ENCODE peak calls at places on chromosomes 2 and 18, in seven cellular contexts. M is PC-9, B is tibial artery, T is tibial nerve, O is left lung, N is Peyer's patch, R is left ventricle myocardium inferior. U is an unnamed sample.

GRCh38 chr2:53334610-53335009 is 433.0 kb upstream of the CHAC2 start:
- DNase-seq in M (no peak), B (no peak), T (no peak), O (no peak), N (no peak), R (no peak), U (no peak)

GRCh38 chr18:48573632-48574293 is 34.9 kb downstream of the CTIF start:
- DNase-seq in M (no peak), B (no peak), T (no peak), O (no peak), N (no peak), R (no peak), U (no peak)

GRCh38 chr18:34131008-34131407 is 93.7 kb downstream of the NOL4 start:
- DNase-seq in M (no peak), B (no peak), T (no peak), O (no peak), N (no peak), R (no peak), U (no peak)

GRCh38 chr2:201203916-201204654 is 21.1 kb downstream of the CASP10 start:
- DNase-seq in M (no peak), B (no peak), T (no peak), O (no peak), N (no peak), R (no peak), U (no peak)

GRCh38 chr2:174615951-174616436 is 18.4 kb upstream of the WIPF1 start:
- DNase-seq in M (no peak), B (no peak), T (no peak), O (no peak), N (no peak), R (peak; percentile 33), U (peak; percentile 53)

GRCh38 chr2:83022631-83023210 is 1436.4 kb downstream of the SUCLG1 start:
- DNase-seq in M (no peak), B (no peak), T (no peak), O (no peak), N (no peak), R (no peak), U (no peak)

GRCh38 chr2:119749405-119750066 is 10.2 kb upstream of the PTPN4 start:
- DNase-seq in M (no peak), B (no peak), T (no peak), O (no peak), N (no peak), R (no peak), U (no peak)

GRCh38 chr2:157760949-157761348 is 115.2 kb downstream of the ACVR1 start:
- DNase-seq in M (no peak), B (no peak), T (no peak), O (no peak), N (no peak), R (no peak), U (no peak)

GRCh38 chr2:194443926-194444325 is 1213.1 kb upstream of the SLC39A10 start:
- DNase-seq in M (no peak), B (no peak), T (no peak), O (no peak), N (no peak), R (no peak), U (no peak)

GRCh38 chr2:218853766-218854165 is 5.8 kb upstream of the WNT6 start:
- DNase-seq in M (no peak), B (peak; percentile 33), T (no peak), O (no peak), N (no peak), R (no peak), U (no peak)

GRCh38 chr18:12422936-12423335 is 15.2 kb downstream of the PRELID3A start:
- DNase-seq in M (no peak), B (no peak), T (no peak), O (no peak), N (no peak), R (no peak), U (no peak)

GRCh38 chr2:71486881-71487640 is 33.7 kb downstream of the DYSF start:
- DNase-seq in M (no peak), B (no peak), T (no peak), O (no peak), N (peak; percentile 18), R (no peak), U (no peak)

GRCh38 chr2:135037831-135038230 is 9.4 kb downstream of the MAP3K19 start:
- DNase-seq in M (no peak), B (no peak), T (no peak), O (no peak), N (no peak), R (no peak), U (no peak)

GRCh38 chr2:100730290-100730868 is 89.6 kb upstream of the NPAS2 start:
- DNase-seq in M (peak; percentile 61), B (peak; percentile 76), T (no peak), O (peak; percentile 50), N (peak; percentile 78), R (peak; percentile 61), U (peak; percentile 75)

GRCh38 chr2:198596985-198597384 is 792.6 kb downstream of the PLCL1 start:
- DNase-seq in M (no peak), B (no peak), T (no peak), O (no peak), N (no peak), R (no peak), U (no peak)

GRCh38 chr2:3399829-3400228 is 20.3 kb downstream of the TRAPPC12 start:
- DNase-seq in M (no peak), B (no peak), T (no peak), O (no peak), N (no peak), R (peak; percentile 76), U (peak; percentile 72)

GRCh38 chr18:50272593-50272992 is 6.3 kb upstream of the CFAP53 start:
- DNase-seq in M (no peak), B (no peak), T (no peak), O (no peak), N (no peak), R (no peak), U (no peak)

GRCh38 chr2:229910147-229910831 is 11.5 kb downstream of the TRIP12 start:
- DNase-seq in M (no peak), B (no peak), T (no peak), O (no peak), N (no peak), R (no peak), U (no peak)

GRCh38 chr2:72548081-72548764 is 277.6 kb downstream of the EXOC6B start:
- DNase-seq in M (no peak), B (no peak), T (no peak), O (no peak), N (peak; percentile 50), R (no peak), U (no peak)

GRCh38 chr2:215796160-215796559 is 217.2 kb downstream of the MREG start:
- DNase-seq in M (peak; percentile 37), B (no peak), T (no peak), O (no peak), N (no peak), R (no peak), U (no peak)

GRCh38 chr2:199228887-199229819 is 228.6 kb downstream of the SATB2 start:
- DNase-seq in M (peak; percentile 50), B (no peak), T (no peak), O (no peak), N (no peak), R (no peak), U (no peak)

GRCh38 chr2:107927034-107927534 is 59.2 kb upstream of the SLC5A7 start:
- DNase-seq in M (no peak), B (no peak), T (no peak), O (no peak), N (no peak), R (no peak), U (no peak)

GRCh38 chr18:75635096-75635495 is 207.6 kb upstream of the SMIM21 start:
- DNase-seq in M (no peak), B (no peak), T (no peak), O (no peak), N (no peak), R (no peak), U (no peak)

GRCh38 chr2:85926931-85927527 is 38.2 kb upstream of the ST3GAL5 start:
- DNase-seq in M (peak; percentile 17), B (no peak), T (no peak), O (no peak), N (no peak), R (no peak), U (no peak)
- H3K4me1 ChIP-seq in M (peaks cover 82% of the 10 kb centered on the region), B (no peaks in the 10 kb centered on the region), T (peaks cover 6% of the 10 kb centered on the region), O (peaks cover 3% of the 10 kb centered on the region), N (peaks cover 7% of the 10 kb centered on the region), R (peaks cover 27% of the 10 kb centered on the region), U (peaks cover 6% of the 10 kb centered on the region)

DNA sequence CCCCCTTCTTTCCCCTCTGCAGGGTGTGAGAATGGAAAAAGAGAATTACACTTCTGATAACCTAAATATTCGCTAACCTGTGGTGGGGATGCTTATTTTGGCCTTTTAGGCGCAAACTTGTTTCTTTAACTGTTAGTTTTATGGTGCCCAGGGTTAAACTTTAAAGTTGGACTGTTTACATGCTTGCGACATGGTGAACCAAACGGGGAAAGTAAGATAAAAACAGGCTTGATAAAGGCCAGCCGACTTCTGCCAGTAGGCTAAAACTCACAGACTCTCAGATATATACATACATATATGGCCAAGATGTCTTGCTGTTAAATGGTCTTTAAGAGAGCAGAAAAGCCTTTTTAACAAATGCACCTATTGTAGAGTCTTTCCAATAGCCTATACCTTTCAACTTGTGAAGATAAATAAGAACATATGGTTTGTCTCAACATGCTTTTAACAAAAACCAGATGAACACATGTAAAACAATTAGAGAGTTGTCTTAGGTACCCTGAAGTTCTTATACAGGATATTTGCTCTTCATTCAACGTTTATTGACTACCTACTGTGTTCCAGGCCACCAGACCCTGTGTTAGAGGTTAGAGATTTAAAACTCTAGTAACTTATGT is 29.0 kb downstream of the PRKCE start:
- DNase-seq in M (no peak), B (no peak), T (no peak), O (no peak), N (no peak), R (no peak), U (no peak)
- H3K4me1 ChIP-seq in M (peaks cover 89% of the 10 kb centered on the region), B (no peaks in the 10 kb centered on the region), T (peaks cover 17% of the 10 kb centered on the region), O (no peaks in the 10 kb centered on the region), N (peaks cover 14% of the 10 kb centered on the region), R (peaks cover 56% of the 10 kb centered on the region), U (peaks cover 44% of the 10 kb centered on the region)

DNA sequence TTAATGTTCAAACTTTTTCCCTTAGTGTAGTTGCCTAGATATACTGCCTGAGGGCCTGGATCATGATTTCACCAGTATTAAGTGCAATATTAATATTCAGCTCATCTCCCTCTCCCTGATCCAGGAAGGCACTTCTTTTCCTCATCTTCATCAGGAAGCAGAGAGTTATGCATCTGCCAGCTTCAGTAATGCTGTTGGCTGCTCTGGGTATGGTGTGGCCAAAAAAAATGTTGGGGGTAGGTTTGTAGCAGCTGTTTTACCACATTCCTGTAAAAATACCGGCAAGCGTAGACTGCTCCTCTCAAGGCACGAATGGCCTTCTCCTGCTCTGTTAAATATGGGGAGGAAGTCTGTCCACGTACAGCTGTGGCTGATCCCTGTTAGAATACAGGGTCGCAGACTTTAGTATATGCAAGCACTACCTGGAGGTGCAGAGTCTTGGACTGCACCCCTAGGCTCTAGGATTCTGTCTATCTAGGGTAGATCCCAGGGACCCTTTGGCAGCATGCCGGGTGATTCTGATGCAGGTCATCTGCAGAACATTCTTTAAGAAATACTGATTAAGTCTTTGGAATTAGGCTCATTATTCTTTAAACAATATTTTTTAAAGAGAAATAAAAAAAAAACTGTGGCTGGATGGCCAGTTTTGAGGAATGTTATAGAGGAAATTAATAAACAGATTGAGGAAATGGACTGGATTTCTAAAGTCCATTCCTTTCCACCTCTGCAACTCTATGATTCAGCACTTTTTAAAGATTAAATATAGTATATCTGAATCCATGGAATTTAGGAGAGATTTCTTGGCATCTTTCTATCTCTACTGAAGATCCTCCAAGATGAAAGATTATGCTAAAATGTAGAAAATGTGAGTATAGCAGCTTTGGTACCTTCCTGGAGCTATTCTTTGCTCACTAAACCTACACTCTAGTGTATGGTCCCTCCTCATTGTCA is 21.0 kb upstream of the GLS start:
- DNase-seq in M (peak; percentile 26), B (no peak), T (no peak), O (no peak), N (no peak), R (no peak), U (no peak)
- H3K4me1 ChIP-seq in M (peaks cover 28% of the 10 kb centered on the region), B (peaks cover 57% of the 10 kb centered on the region), T (no peaks in the 10 kb centered on the region), O (peaks cover 23% of the 10 kb centered on the region), N (peaks cover 27% of the 10 kb centered on the region), R (peaks cover 28% of the 10 kb centered on the region), U (no peaks in the 10 kb centered on the region)

GRCh38 chr2:74031203-74031602 is 46.5 kb downstream of the TET3 start:
- DNase-seq in M (no peak), B (no peak), T (no peak), O (no peak), N (no peak), R (no peak), U (no peak)
- H3K4me1 ChIP-seq in M (no peaks in the 10 kb centered on the region), B (no peaks in the 10 kb centered on the region), T (peaks cover 17% of the 10 kb centered on the region), O (peaks cover 10% of the 10 kb centered on the region), N (peaks cover 27% of the 10 kb centered on the region), R (peaks cover 28% of the 10 kb centered on the region), U (peaks cover 16% of the 10 kb centered on the region)